ENCODE peak calls at places on chromosomes 12 and 14, in ten cellular contexts. V is sciatic nerve, N is fibroblast of lung, D is GDM1, O is EL, C is GM12891, B is GM13976, A is K562, I is HEK293T, M is lower lobe of right lung. H is an unnamed sample.

GRCh38 chr14:71606064-71606463 is 326.2 kb upstream of the RGS6 start:
- DNase-seq in V (no peak), N (no peak), D (no peak), O (no peak), C (no peak), B (no peak), A (no peak), I (no peak), M (no peak), H (no peak)

GRCh38 chr12:122437656-122438121 is 15.2 kb upstream of the CLIP1 start:
- DNase-seq in V (no peak), N (peak; percentile 93), D (no peak), O (peak; percentile 68), C (no peak), B (no peak), A (no peak), I (no peak), M (no peak), H (peak; percentile 3)

GRCh38 chr12:31590730-31591307 is at the start of gene DENND5B:
- DNase-seq in V (peak; percentile 86), N (peak; percentile 66), D (no peak), O (peak; percentile 71), C (peak; percentile 69), B (peak; percentile 78), A (peak; percentile 80), I (peak; percentile 81), M (peak; percentile 73), H (peak; percentile 82)

GRCh38 chr12:42737364-42737763 is 147.8 kb upstream of the PRICKLE1 start:
- DNase-seq in V (no peak), N (no peak), D (no peak), O (no peak), C (no peak), B (no peak), A (no peak), I (no peak), M (no peak), H (no peak)

GRCh38 chr12:110247340-110248095 is 33.5 kb upstream of the ATP2A2 start:
- DNase-seq in V (no peak), N (no peak), D (no peak), O (no peak), C (no peak), B (no peak), A (no peak), I (no peak), M (no peak), H (no peak)

GRCh38 chr12:21371050-21371449 is 1.7 kb upstream of the IAPP start:
- DNase-seq in V (no peak), N (no peak), D (no peak), O (no peak), C (no peak), B (no peak), A (no peak), I (no peak), M (no peak), H (no peak)

GRCh38 chr14:35332517-35333346 is 40.5 kb downstream of the PSMA6 start:
- DNase-seq in V (no peak), N (peak; percentile 42), D (no peak), O (no peak), C (no peak), B (peak; percentile 49), A (peak; percentile 8), I (peak; percentile 3), M (no peak), H (peak; percentile 38)

GRCh38 chr12:16228067-16228466 is 49.4 kb downstream of the SLC15A5 start:
- DNase-seq in V (no peak), N (no peak), D (no peak), O (no peak), C (no peak), B (no peak), A (no peak), I (no peak), M (no peak), H (peak; percentile 10)

GRCh38 chr12:31234053-31234835 is 91.7 kb downstream of the SINHCAF start:
- DNase-seq in V (no peak), N (no peak), D (no peak), O (no peak), C (no peak), B (no peak), A (no peak), I (peak; percentile 4), M (peak; percentile 41), H (no peak)

GRCh38 chr12:121803861-121804416 is at the start of gene SETD1B:
- DNase-seq in V (peak; percentile 79), N (peak; percentile 61), D (peak; percentile 66), O (peak; percentile 69), C (no peak), B (peak; percentile 55), A (peak; percentile 38), I (no peak), M (peak; percentile 77), H (peak; percentile 68)

GRCh38 chr12:88390811-88391210 is 189.5 kb downstream of the KITLG start:
- DNase-seq in V (no peak), N (no peak), D (no peak), O (no peak), C (no peak), B (no peak), A (no peak), I (no peak), M (no peak), H (no peak)

GRCh38 chr14:37813746-37814145 is 218.3 kb downstream of the TTC6 start:
- DNase-seq in V (no peak), N (no peak), D (no peak), O (no peak), C (no peak), B (no peak), A (no peak), I (no peak), M (no peak), H (no peak)

GRCh38 chr14:28308727-28309126 is 457.9 kb upstream of the FOXG1 start:
- DNase-seq in V (no peak), N (peak; percentile 15), D (no peak), O (no peak), C (no peak), B (no peak), A (no peak), I (no peak), M (no peak), H (no peak)

GRCh38 chr14:105700622-105701288 is 174.4 kb downstream of the TMEM121 start:
- DNase-seq in V (no peak), N (no peak), D (no peak), O (no peak), C (no peak), B (peak; percentile 77), A (no peak), I (no peak), M (no peak), H (peak; percentile 81)

GRCh38 chr12:106304797-106305196 is 2.3 kb downstream of the TCP11L2 start:
- DNase-seq in V (no peak), N (no peak), D (no peak), O (no peak), C (no peak), B (no peak), A (no peak), I (no peak), M (no peak), H (no peak)

GRCh38 chr12:38664661-38665269 is 240.6 kb downstream of the CPNE8 start:
- DNase-seq in V (no peak), N (no peak), D (no peak), O (no peak), C (no peak), B (peak; percentile 5), A (no peak), I (peak; percentile 10), M (no peak), H (no peak)

GRCh38 chr12:40828593-40828990 is 136.4 kb downstream of the CNTN1 start:
- DNase-seq in V (no peak), N (no peak), D (no peak), O (no peak), C (no peak), B (no peak), A (no peak), I (no peak), M (no peak), H (no peak)

GRCh38 chr12:77324763-77325468 is 259.5 kb upstream of the E2F7 start:
- DNase-seq in V (peak; percentile 83), N (peak; percentile 71), D (peak; percentile 35), O (peak; percentile 70), C (peak; percentile 76), B (peak; percentile 84), A (peak; percentile 22), I (peak; percentile 86), M (peak; percentile 72), H (peak; percentile 79)

H was measured in GM13977.